ENCODE peak calls at places on chromosome 1, in four cellular contexts. M, R, L and N are unnamed samples. For H3K36me3, the result is how much of the 10 kb centered on the place peaks cover.

GRCh38 chr1:76881726-76882125 is 14.4 kb downstream of the ST6GALNAC5 start:
- DNase-seq in M (no peak), L (no peak), R (no peak), N (no peak)

GRCh38 chr1:177021741-177022140 is 142.8 kb downstream of the ASTN1 start:
- DNase-seq in R (no peak), M (no peak), L (no peak), N (no peak)

GRCh38 chr1:116769561-116769977 is 15.3 kb downstream of the CD2 start:
- DNase-seq in M (no peak), L (no peak), R (peak), N (peak)

GRCh38 chr1:205481279-205481617 is 23.2 kb upstream of the CDK18 start:
- DNase-seq in L (no peak), R (no peak), M (no peak), N (no peak)

GRCh38 chr1:68826861-68827260 is 330.0 kb upstream of the DEPDC1 start:
- DNase-seq in L (no peak), R (no peak), M (no peak), N (no peak)

GRCh38 chr1:64031191-64031590 is 172.2 kb upstream of the UBE2U start:
- DNase-seq in L (no peak), M (no peak), R (no peak), N (peak)

GRCh38 chr1:162475089-162475488 is 22.5 kb upstream of the UHMK1 start:
- DNase-seq in L (no peak), M (no peak), R (no peak), N (no peak)

GRCh38 chr1:222457084-222457483 is 90.8 kb downstream of the HHIPL2 start:
- DNase-seq in R (no peak), L (no peak), M (no peak), N (no peak)

GRCh38 chr1:1758692-1759455 is 19.4 kb downstream of the NADK start:
- DNase-seq in R (no peak), M (peak), L (no peak), N (no peak)

GRCh38 chr1:154485106-154485505 is 16.9 kb upstream of the TDRD10 start:
- DNase-seq in M (no peak), L (peak), R (no peak), N (no peak)

GRCh38 chr1:110750446-110751029 is 75.8 kb upstream of the KCNA3 start:
- DNase-seq in L (no peak), R (no peak), M (no peak), N (no peak)

GRCh38 chr1:54794401-54795099 is 6.6 kb downstream of the TTC22 start:
- DNase-seq in M (no peak), L (no peak), R (peak), N (no peak)

GRCh38 chr1:30600258-30600657 is 123.1 kb downstream of the MATN1 start:
- DNase-seq in M (no peak), R (no peak), L (no peak), N (no peak)

GRCh38 chr1:12745992-12746323 is at the start of gene CFAP107:
- DNase-seq in L (no peak), R (no peak), M (no peak), N (no peak)

DNA sequence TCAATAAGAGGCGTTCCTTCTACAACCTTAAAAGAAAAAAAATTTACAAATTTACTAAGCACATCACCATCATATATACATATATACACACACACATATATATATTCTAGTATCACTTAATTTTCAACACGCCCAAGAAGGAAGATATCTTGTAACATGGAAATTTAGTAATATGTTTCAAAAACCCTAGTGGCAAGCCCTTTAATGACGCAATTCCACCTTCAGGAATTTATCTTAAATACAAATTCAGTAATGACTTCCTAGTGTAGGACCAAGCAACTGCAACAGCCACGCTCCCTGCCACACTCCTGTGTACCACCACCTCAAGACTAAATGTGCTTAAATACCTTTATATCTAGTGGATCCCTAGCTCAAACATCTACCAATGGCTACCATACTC is 12.5 kb downstream of the LBR start:
- DNase-seq in M (no peak), R (no peak), L (no peak), N (no peak)
- H3K36me3 ChIP-seq in M (under half), R (half or more), L (under half), N (under half)

GRCh38 chr1:160221089-160221488 is 15.9 kb downstream of the PEA15 start:
- DNase-seq in R (no peak), L (no peak), M (no peak), N (no peak)
- H3K36me3 ChIP-seq in R (half or more), L (under half), M (under half), N (half or more)

GRCh38 chr1:200983035-200983561 is 40.4 kb downstream of the KIF21B start:
- DNase-seq in L (no peak), M (no peak), R (no peak), N (no peak)
- H3K36me3 ChIP-seq in L (under half), M (under half), R (half or more), N (under half)

DNA sequence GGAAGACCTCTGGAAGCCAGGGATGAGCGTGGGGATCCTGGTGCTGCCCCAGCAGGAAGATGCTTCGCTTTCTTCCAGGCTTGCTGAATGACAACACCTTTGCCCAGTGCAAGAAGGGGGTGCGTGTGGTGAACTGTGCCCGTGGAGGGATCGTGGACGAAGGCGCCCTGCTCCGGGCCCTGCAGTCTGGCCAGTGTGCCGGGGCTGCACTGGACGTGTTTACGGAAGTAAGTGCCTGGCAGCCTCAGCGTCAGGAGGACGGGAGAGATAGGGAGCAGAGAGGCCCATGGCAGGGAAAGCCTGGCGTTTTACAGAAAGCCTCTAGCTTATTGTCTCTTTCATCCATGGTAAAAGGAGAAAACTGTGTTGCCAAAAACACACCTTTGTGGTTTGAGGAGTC is 23.5 kb downstream of the PHGDH start:
- DNase-seq in L (no peak), M (no peak), R (no peak), N (no peak)
- H3K36me3 ChIP-seq in L (under half), M (under half), R (under half), N (under half)